ENCODE peak calls at places on chromosomes 6 and 20, in four cellular contexts. X is OCI-LY7, R is hepatocyte, F is PC-9. Q is an unnamed sample. For H3K79me2, the result is how much of the 10 kb centered on the place peaks cover.

GRCh38 chr20:60407938-60408337 is 449.7 kb downstream of the CDH26 start:
- DNase-seq in X (no peak), R (no peak), F (no peak), Q (no peak)

GRCh38 chr6:87146363-87146762 is 9.0 kb upstream of the ZNF292 start:
- DNase-seq in X (no peak), R (no peak), F (no peak), Q (no peak)

GRCh38 chr6:37021356-37022129 is 16.1 kb downstream of the FGD2 start:
- DNase-seq in X (peak), R (peak), F (peak), Q (peak)

GRCh38 chr6:159929819-159930218 is 39.0 kb downstream of the MAS1 start:
- DNase-seq in X (no peak), R (peak), F (no peak), Q (no peak)

GRCh38 chr6:35449287-35449881 is 2.8 kb upstream of the FANCE start:
- DNase-seq in X (peak), R (peak), F (peak), Q (peak)

GRCh38 chr6:131765081-131765852 is 42.6 kb upstream of the ENPP1 start:
- DNase-seq in X (no peak), R (no peak), F (no peak), Q (no peak)

GRCh38 chr20:53706008-53706481 is 112.4 kb upstream of the ZNF217 start:
- DNase-seq in X (no peak), R (no peak), F (no peak), Q (peak)

GRCh38 chr6:144334150-144334708 is 49.1 kb downstream of the UTRN start:
- DNase-seq in X (peak), R (no peak), F (no peak), Q (no peak)

GRCh38 chr6:25060522-25060921 is 124.8 kb upstream of the RIPOR2 start:
- DNase-seq in X (no peak), R (no peak), F (no peak), Q (no peak)

GRCh38 chr6:107740496-107741190 is 83.5 kb downstream of the SCML4 start:
- DNase-seq in X (peak), R (no peak), F (no peak), Q (no peak)

GRCh38 chr6:131958551-131959470 is 7.6 kb upstream of the CCN2 start:
- DNase-seq in X (no peak), R (peak), F (no peak), Q (no peak)

GRCh38 chr6:38567436-38567835 is 72.3 kb downstream of the BTBD9 start:
- DNase-seq in X (no peak), R (peak), F (peak), Q (peak)

GRCh38 chr20:13301596-13301995 is 80.5 kb downstream of the ISM1 start:
- DNase-seq in X (no peak), R (no peak), F (no peak), Q (no peak)

GRCh38 chr6:87706187-87706966 is 4.3 kb upstream of the AKIRIN2 start:
- DNase-seq in X (no peak), R (no peak), F (no peak), Q (peak)

GRCh38 chr20:47125553-47126373 is 230.7 kb downstream of the ZMYND8 start:
- DNase-seq in X (no peak), R (no peak), F (peak), Q (no peak)

GRCh38 chr6:11538049-11538798 is 675 bp downstream of the TMEM170B start:
- DNase-seq in X (peak), R (peak), F (peak), Q (no peak)

GRCh38 chr6:50978631-50979030 is 160.0 kb downstream of the TFAP2B start:
- DNase-seq in X (no peak), R (no peak), F (no peak), Q (no peak)

GRCh38 chr20:6164421-6165341 is 41.9 kb upstream of the FERMT1 start:
- DNase-seq in X (no peak), R (no peak), F (no peak), Q (peak)

GRCh38 chr20:44632103-44632752 is 19.3 kb downstream of the ADA start:
- DNase-seq in X (no peak), R (no peak), F (no peak), Q (no peak)
- H3K79me2 ChIP-seq in X (under half), R (under half), F (under half), Q (under half)

DNA sequence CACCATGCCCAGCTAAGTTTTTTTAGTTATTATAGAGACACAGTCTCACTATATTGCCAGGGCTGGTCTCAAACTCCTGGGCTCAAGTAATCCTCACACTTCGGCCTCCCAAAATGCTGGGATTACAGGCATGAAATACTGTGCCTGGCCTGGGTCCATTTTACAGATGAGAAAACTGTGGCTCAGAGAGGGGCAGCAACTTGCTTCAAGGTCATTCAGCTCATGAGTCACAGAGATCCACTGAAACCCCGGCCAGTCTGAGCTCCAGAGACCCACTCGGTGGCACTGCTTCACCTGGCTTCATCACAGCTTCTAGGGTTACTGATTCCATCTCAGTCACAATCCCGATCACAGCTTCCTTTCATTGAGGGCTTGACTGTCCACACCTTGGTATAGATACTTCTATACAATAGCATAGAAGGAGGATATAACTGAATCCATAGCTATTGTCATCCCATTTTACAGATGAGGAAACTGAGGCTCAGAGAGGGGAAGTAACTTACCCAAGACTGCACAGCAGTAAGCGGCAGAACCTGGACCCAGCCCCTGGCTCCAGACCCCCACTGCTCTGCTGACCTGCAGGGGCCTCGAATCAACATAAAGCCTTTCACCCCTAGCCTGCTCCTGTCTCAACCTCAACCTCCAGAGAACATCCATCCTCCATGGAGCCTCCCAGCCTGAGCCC is 11.8 kb downstream of the NOL4L start:
- DNase-seq in X (no peak), R (no peak), F (no peak), Q (no peak)
- H3K79me2 ChIP-seq in X (under half), R (half or more), F (under half), Q (under half)

GRCh38 chr6:28922841-28923317 is 906 bp downstream of the TRIM27 start:
- DNase-seq in X (peak), R (peak), F (no peak), Q (peak)
- H3K79me2 ChIP-seq in X (half or more), R (half or more), F (half or more), Q (half or more)

GRCh38 chr6:148513145-148514071 is 170.8 kb downstream of the SASH1 start:
- DNase-seq in X (no peak), R (no peak), F (no peak), Q (no peak)

GRCh38 chr6:148509789-148510581 is 167.3 kb downstream of the SASH1 start:
- DNase-seq in X (no peak), R (peak), F (no peak), Q (no peak)

GRCh38 chr6:148507774-148508173 is 165.1 kb downstream of the SASH1 start:
- DNase-seq in X (no peak), R (no peak), F (no peak), Q (no peak)

GRCh38 chr6:148508401-148509151 is 165.9 kb downstream of the SASH1 start:
- DNase-seq in X (no peak), R (peak), F (no peak), Q (no peak)

GRCh38 chr6:148509152-148509571 is 166.5 kb downstream of the SASH1 start:
- DNase-seq in X (no peak), R (no peak), F (no peak), Q (no peak)
- H3K79me2 ChIP-seq in X (under half), R (under half), F (under half), Q (under half)

Q was measured in PC-3.